ENCODE peak calls at places on chromosomes 7 and 10, in four cellular contexts. One of them, this sample, is unnamed.

GRCh38 chr7:151705744-151706567 is 171.0 kb downstream of the PRKAG2 start:
- DNase-seq in RWPE1: no peak
- DNase-seq in ovary: no peak
- DNase-seq in IMR-90: peak; percentile 52
- DNase-seq in this sample: peak; percentile 20

GRCh38 chr7:130392456-130392860 is 12.2 kb downstream of the CPA1 start:
- DNase-seq in RWPE1: no peak
- DNase-seq in ovary: no peak
- DNase-seq in IMR-90: peak; percentile 71
- DNase-seq in this sample: no peak

GRCh38 chr10:65501259-65501658 is 1424.6 kb upstream of the LRRTM3 start:
- DNase-seq in ovary: no peak
- DNase-seq in RWPE1: no peak
- DNase-seq in IMR-90: no peak
- DNase-seq in this sample: no peak

GRCh38 chr7:30466266-30466665 is 12.3 kb downstream of the NOD1 start:
- DNase-seq in RWPE1: no peak
- DNase-seq in ovary: no peak
- DNase-seq in IMR-90: no peak
- DNase-seq in this sample: no peak

GRCh38 chr7:92987543-92987942 is 130.2 kb downstream of the SAMD9 start:
- DNase-seq in ovary: no peak
- DNase-seq in IMR-90: peak; percentile 11
- DNase-seq in RWPE1: no peak
- DNase-seq in this sample: no peak

GRCh38 chr10:24453973-24454372 is 245.0 kb downstream of the KIAA1217 start:
- DNase-seq in ovary: no peak
- DNase-seq in RWPE1: no peak
- DNase-seq in IMR-90: no peak
- DNase-seq in this sample: no peak

GRCh38 chr10:12973149-12973718 is 28.3 kb downstream of the CCDC3 start:
- DNase-seq in ovary: no peak
- DNase-seq in IMR-90: no peak
- DNase-seq in RWPE1: no peak
- DNase-seq in this sample: no peak

GRCh38 chr7:118878336-118878735 is 653.8 kb downstream of the ANKRD7 start:
- DNase-seq in IMR-90: no peak
- DNase-seq in RWPE1: no peak
- DNase-seq in ovary: no peak
- DNase-seq in this sample: no peak

GRCh38 chr10:28810062-28810870 is 132.9 kb downstream of the BAMBI start:
- DNase-seq in IMR-90: peak; percentile 38
- DNase-seq in ovary: no peak
- DNase-seq in RWPE1: no peak
- DNase-seq in this sample: no peak

GRCh38 chr7:130897515-130898419 is 163.8 kb upstream of the KLF14 start:
- DNase-seq in RWPE1: no peak
- DNase-seq in ovary: no peak
- DNase-seq in IMR-90: no peak
- DNase-seq in this sample: no peak

GRCh38 chr10:1154531-1154930 is 98.3 kb downstream of the WDR37 start:
- DNase-seq in RWPE1: no peak
- DNase-seq in ovary: no peak
- DNase-seq in IMR-90: no peak
- DNase-seq in this sample: no peak

GRCh38 chr7:77791336-77791735 is 6.9 kb downstream of the TMEM60 start:
- DNase-seq in IMR-90: no peak
- DNase-seq in ovary: no peak
- DNase-seq in RWPE1: no peak
- DNase-seq in this sample: no peak

GRCh38 chr10:131086511-131086910 is 225.0 kb downstream of the TCERG1L start:
- DNase-seq in RWPE1: no peak
- DNase-seq in IMR-90: no peak
- DNase-seq in ovary: no peak
- DNase-seq in this sample: no peak

GRCh38 chr10:23373156-23373555 is 28.6 kb upstream of the C10orf67 start:
- DNase-seq in ovary: no peak
- DNase-seq in IMR-90: no peak
- DNase-seq in RWPE1: no peak
- DNase-seq in this sample: no peak

GRCh38 chr7:2263176-2263575 is 21.1 kb downstream of the NUDT1 start:
- DNase-seq in RWPE1: no peak
- DNase-seq in IMR-90: no peak
- DNase-seq in ovary: no peak
- DNase-seq in this sample: no peak

GRCh38 chr10:131213651-131214505 is 97.6 kb downstream of the TCERG1L start:
- DNase-seq in ovary: peak; percentile 5
- DNase-seq in RWPE1: no peak
- DNase-seq in IMR-90: no peak
- DNase-seq in this sample: no peak

GRCh38 chr10:125283831-125284614 is 123.7 kb upstream of the CTBP2 start:
- DNase-seq in IMR-90: no peak
- DNase-seq in ovary: no peak
- DNase-seq in RWPE1: no peak
- DNase-seq in this sample: no peak

GRCh38 chr7:21580073-21580521 is 37.3 kb downstream of the DNAH11 start:
- DNase-seq in RWPE1: peak; percentile 75
- DNase-seq in IMR-90: peak; percentile 57
- DNase-seq in ovary: no peak
- DNase-seq in this sample: peak; percentile 29

GRCh38 chr7:81361769-81362168 is 408.1 kb downstream of the HGF start:
- DNase-seq in IMR-90: no peak
- DNase-seq in ovary: no peak
- DNase-seq in RWPE1: no peak
- DNase-seq in this sample: no peak

GRCh38 chr7:137097111-137097510 is 228.7 kb downstream of the CHRM2 start:
- DNase-seq in IMR-90: peak; percentile 30
- DNase-seq in RWPE1: no peak
- DNase-seq in ovary: no peak
- DNase-seq in this sample: no peak

GRCh38 chr7:34131371-34131770 is 226.0 kb downstream of the BMPER start:
- DNase-seq in RWPE1: no peak
- DNase-seq in IMR-90: no peak
- DNase-seq in ovary: no peak
- DNase-seq in this sample: no peak

GRCh38 chr10:122362621-122363020 is 11.9 kb upstream of the PLEKHA1 start:
- DNase-seq in IMR-90: no peak
- DNase-seq in ovary: no peak
- DNase-seq in RWPE1: peak; percentile 51
- DNase-seq in this sample: no peak

GRCh38 chr10:75079436-75080083 is 31.9 kb upstream of the SAMD8 start:
- DNase-seq in RWPE1: no peak
- DNase-seq in IMR-90: no peak
- DNase-seq in ovary: no peak
- DNase-seq in this sample: no peak

GRCh38 chr7:155862088-155862487 is 49.8 kb upstream of the SHH start:
- DNase-seq in IMR-90: no peak
- DNase-seq in RWPE1: peak; percentile 49
- DNase-seq in ovary: no peak
- DNase-seq in this sample: no peak

GRCh38 chr10:14016011-14016536 is 314.6 kb downstream of the FRMD4A start:
- DNase-seq in ovary: no peak
- DNase-seq in RWPE1: no peak
- DNase-seq in IMR-90: peak; percentile 54
- DNase-seq in this sample: peak; percentile 2

GRCh38 chr7:86904949-86905834 is 154.3 kb downstream of the ELAPOR2 start:
- DNase-seq in IMR-90: peak; percentile 10
- DNase-seq in RWPE1: no peak
- DNase-seq in ovary: no peak
- DNase-seq in this sample: no peak

GRCh38 chr7:35754741-35755140 is 46.1 kb upstream of the SEPTIN7 start:
- DNase-seq in IMR-90: peak; percentile 17
- DNase-seq in ovary: no peak
- DNase-seq in RWPE1: no peak
- DNase-seq in this sample: no peak

GRCh38 chr10:132743925-132744490 is 41.9 kb downstream of the NKX6-2 start:
- DNase-seq in IMR-90: peak; percentile 49
- DNase-seq in ovary: no peak
- DNase-seq in RWPE1: no peak
- DNase-seq in this sample: no peak

GRCh38 chr7:122844191-122844988 is 41.9 kb downstream of the CADPS2 start:
- DNase-seq in IMR-90: no peak
- DNase-seq in ovary: no peak
- DNase-seq in RWPE1: no peak
- DNase-seq in this sample: no peak

GRCh38 chr10:75234683-75235374 is 928 bp downstream of the COMTD1 start:
- DNase-seq in RWPE1: no peak
- DNase-seq in IMR-90: no peak
- DNase-seq in ovary: peak; percentile 72
- DNase-seq in this sample: peak; percentile 2

GRCh38 chr7:36862685-36863375 is 138.5 kb upstream of the AOAH start:
- DNase-seq in RWPE1: no peak
- DNase-seq in IMR-90: no peak
- DNase-seq in ovary: no peak
- DNase-seq in this sample: no peak

GRCh38 chr10:12658526-12658925 is 309.2 kb downstream of the CAMK1D start:
- DNase-seq in ovary: no peak
- DNase-seq in RWPE1: no peak
- DNase-seq in IMR-90: no peak
- DNase-seq in this sample: no peak

GRCh38 chr10:70300908-70301597 is 17.2 kb upstream of the NPFFR1 start:
- DNase-seq in ovary: no peak
- DNase-seq in RWPE1: no peak
- DNase-seq in IMR-90: no peak
- DNase-seq in this sample: no peak

GRCh38 chr7:5695709-5696345 is 85.6 kb downstream of the RNF216 start:
- DNase-seq in RWPE1: no peak
- DNase-seq in ovary: peak; percentile 61
- DNase-seq in IMR-90: peak; percentile 84
- DNase-seq in this sample: peak; percentile 70

GRCh38 chr7:5697754-5698487 is 83.5 kb downstream of the RNF216 start:
- DNase-seq in IMR-90: no peak
- DNase-seq in RWPE1: no peak
- DNase-seq in ovary: no peak
- DNase-seq in this sample: no peak

GRCh38 chr7:5694221-5694754 is 87.2 kb downstream of the RNF216 start:
- DNase-seq in RWPE1: no peak
- DNase-seq in ovary: no peak
- DNase-seq in IMR-90: peak; percentile 97
- DNase-seq in this sample: no peak

GRCh38 chr7:5695037-5695708 is 86.3 kb downstream of the RNF216 start:
- DNase-seq in RWPE1: no peak
- DNase-seq in IMR-90: peak; percentile 89
- DNase-seq in ovary: no peak
- DNase-seq in this sample: peak; percentile 81

DNA sequence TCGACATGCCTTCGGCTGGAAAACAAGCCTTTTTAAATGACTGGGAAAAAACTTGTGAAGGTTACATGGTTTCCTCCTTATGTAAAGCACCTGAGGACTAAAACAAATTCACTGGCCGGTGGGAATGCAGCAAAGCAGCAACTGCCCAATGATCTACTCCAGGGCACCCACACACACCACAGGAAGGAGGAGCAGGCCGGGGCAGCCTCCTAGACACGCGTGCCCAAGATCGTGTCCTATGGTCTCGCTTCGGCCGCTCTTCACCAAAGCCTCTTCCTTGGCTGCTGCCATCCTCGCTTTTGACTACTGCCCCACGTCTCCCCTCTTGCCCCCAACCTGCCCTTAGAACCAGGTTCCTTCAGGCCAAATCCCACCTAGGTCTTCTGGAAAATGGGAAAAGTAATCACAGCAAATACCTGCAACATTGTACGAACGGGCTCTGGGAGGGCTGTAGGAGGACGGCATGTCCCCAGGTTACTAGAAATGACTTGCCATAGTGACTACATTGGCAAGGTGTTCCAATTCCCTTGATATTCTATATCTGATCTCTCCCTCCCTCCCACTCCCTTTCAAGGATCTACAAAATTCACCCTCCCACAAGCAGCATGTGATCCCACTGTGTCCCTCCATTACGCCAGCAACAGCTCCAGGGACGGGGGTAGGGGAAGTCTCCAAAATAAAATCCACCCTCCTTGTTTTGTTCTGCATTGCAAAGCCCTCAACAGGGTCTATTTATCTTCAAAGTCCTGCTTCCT is 84.9 kb downstream of the RNF216 start:
- DNase-seq in ovary: no peak
- DNase-seq in RWPE1: no peak
- DNase-seq in IMR-90: no peak
- DNase-seq in this sample: no peak
- H3K27ac ChIP-seq in ovary: peak overlapping the region; percentile 71
- H3K27ac ChIP-seq in RWPE1: no peak overlapping the region
- H3K27ac ChIP-seq in IMR-90: peak overlapping the region; percentile 91
- H3K27ac ChIP-seq in this sample: peak overlapping the region; percentile 71

DNA sequence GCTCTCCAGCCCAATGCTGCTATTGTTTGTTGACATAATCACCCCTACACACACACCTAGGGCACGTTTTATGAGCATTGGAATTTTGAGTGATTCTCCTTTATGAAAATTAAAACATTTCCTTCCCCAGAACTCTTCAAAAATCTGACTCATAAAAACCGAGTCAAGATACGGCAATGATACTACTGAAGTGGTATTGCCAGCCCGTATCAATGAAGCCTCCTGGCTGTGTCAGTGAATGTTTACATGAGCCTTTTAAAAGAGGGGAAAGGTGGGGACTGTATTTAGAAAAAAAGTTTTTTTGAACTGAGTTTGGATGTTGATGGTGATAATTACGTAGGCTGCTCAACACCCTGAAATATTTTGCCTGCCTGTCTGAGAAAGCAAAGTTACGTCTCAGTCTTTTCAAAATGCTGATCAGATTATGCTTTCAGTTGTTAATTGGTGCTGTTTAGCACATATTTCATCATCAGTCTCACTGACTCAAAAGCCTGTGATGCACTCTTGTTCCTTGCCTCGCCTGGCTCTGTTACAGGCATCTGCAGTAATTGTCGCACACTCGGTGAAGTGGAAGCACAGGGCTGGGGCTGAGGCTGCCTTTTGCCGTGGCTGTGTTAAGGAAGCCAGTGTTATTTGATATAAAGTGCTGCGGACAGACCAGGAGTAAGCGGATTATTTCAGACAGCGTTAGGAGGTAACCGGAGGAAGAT is 157.4 kb upstream of the TCF7L2 start:
- DNase-seq in ovary: no peak
- DNase-seq in IMR-90: peak; percentile 56
- DNase-seq in RWPE1: no peak
- DNase-seq in this sample: no peak
- H3K27ac ChIP-seq in ovary: no peak overlapping the region
- H3K27ac ChIP-seq in IMR-90: no peak overlapping the region
- H3K27ac ChIP-seq in RWPE1: no peak overlapping the region
- H3K27ac ChIP-seq in this sample: no peak overlapping the region

GRCh38 chr7:133344275-133344674 is 91.4 kb downstream of the EXOC4 start:
- DNase-seq in RWPE1: peak; percentile 8
- DNase-seq in ovary: no peak
- DNase-seq in IMR-90: peak; percentile 32
- DNase-seq in this sample: no peak
- H3K27ac ChIP-seq in RWPE1: no peak overlapping the region
- H3K27ac ChIP-seq in ovary: no peak overlapping the region
- H3K27ac ChIP-seq in IMR-90: no peak overlapping the region
- H3K27ac ChIP-seq in this sample: no peak overlapping the region

DNA sequence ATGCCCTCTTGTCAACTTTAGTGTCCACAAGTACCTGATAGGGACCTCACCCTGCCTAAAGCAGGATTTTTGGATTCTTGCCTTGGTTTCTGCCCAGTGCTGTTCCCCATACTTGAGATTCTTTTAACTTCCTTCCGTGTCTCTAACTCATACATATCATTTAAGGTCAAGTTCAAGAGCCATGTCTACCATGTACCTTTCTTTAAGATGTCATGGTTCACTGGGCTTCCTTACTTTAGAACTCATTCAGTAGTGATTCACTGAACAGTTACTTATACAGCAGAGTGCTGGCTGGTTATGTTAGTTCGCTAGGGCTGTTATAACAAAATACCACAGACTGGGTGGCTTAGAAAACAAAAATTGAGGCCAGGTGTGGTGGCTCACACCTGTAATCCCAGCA is 5.0 kb upstream of the CFAP58 start:
- DNase-seq in ovary: no peak
- DNase-seq in RWPE1: no peak
- DNase-seq in IMR-90: no peak
- DNase-seq in this sample: no peak
- H3K27ac ChIP-seq in ovary: no peak overlapping the region
- H3K27ac ChIP-seq in RWPE1: no peak overlapping the region
- H3K27ac ChIP-seq in IMR-90: no peak overlapping the region
- H3K27ac ChIP-seq in this sample: no peak overlapping the region

This sample was measured in HL-60.